ENCODE peak calls at places on chromosome 13, in five cellular contexts. E, A, K, X and S are unnamed samples.

GRCh38 chr13:106155411-106155810 is 380.1 kb downstream of the EFNB2 start:
- DNase-seq in E (no peak), A (no peak), K (no peak), X (no peak), S (no peak)

GRCh38 chr13:91329736-91330135 is 17.8 kb upstream of the MIR17HG start:
- DNase-seq in E (no peak), A (no peak), K (no peak), X (no peak), S (no peak)

GRCh38 chr13:23725922-23726321 is 155.7 kb downstream of the TNFRSF19 start:
- DNase-seq in E (no peak), A (no peak), K (no peak), X (no peak), S (no peak)

GRCh38 chr13:37621811-37622361 is 23.3 kb upstream of the POSTN start:
- DNase-seq in E (no peak), A (no peak), K (peak), X (no peak), S (peak)

GRCh38 chr13:51148223-51148951 is 37.3 kb upstream of the C13orf42 start:
- DNase-seq in E (no peak), A (no peak), K (no peak), X (peak), S (no peak)

GRCh38 chr13:35817642-35818576 is 313.3 kb downstream of the DCLK1 start:
- DNase-seq in E (no peak), A (no peak), K (peak), X (no peak), S (no peak)

GRCh38 chr13:49214917-49215376 is 5.2 kb upstream of the MLNR start:
- DNase-seq in E (no peak), A (peak), K (no peak), X (peak), S (peak)

GRCh38 chr13:34035676-34036325 is 217.9 kb downstream of the RFC3 start:
- DNase-seq in E (no peak), A (no peak), K (no peak), X (no peak), S (no peak)

GRCh38 chr13:30154931-30155330 is 152.4 kb downstream of the KATNAL1 start:
- DNase-seq in E (no peak), A (no peak), K (no peak), X (no peak), S (no peak)

GRCh38 chr13:95326695-95327094 is 25.4 kb upstream of the ABCC4 start:
- DNase-seq in E (no peak), A (no peak), K (no peak), X (no peak), S (no peak)

GRCh38 chr13:96089749-96090239 is at the start of gene HS6ST3:
- DNase-seq in E (no peak), A (no peak), K (no peak), X (no peak), S (no peak)

GRCh38 chr13:19150712-19151228 is 30.9 kb downstream of the TUBA3C start:
- DNase-seq in E (no peak), A (no peak), K (no peak), X (no peak), S (no peak)

GRCh38 chr13:46321494-46322225 is 65.4 kb downstream of the RUBCNL start:
- DNase-seq in E (no peak), A (no peak), K (peak), X (peak), S (peak)

GRCh38 chr13:39603424-39603947 is 493 bp upstream of the LHFPL6 start:
- DNase-seq in E (no peak), A (no peak), K (peak), X (peak), S (peak)

GRCh38 chr13:39602614-39603366 is at the start of gene LHFPL6:
- DNase-seq in E (peak), A (peak), K (peak), X (peak), S (peak)

GRCh38 chr13:39600766-39601165 is 2.2 kb downstream of the LHFPL6 start:
- DNase-seq in E (peak), A (no peak), K (peak), X (peak), S (no peak)

GRCh38 chr13:39601636-39602035 is 1.4 kb downstream of the LHFPL6 start:
- DNase-seq in E (no peak), A (no peak), K (no peak), X (no peak), S (no peak)

DNA sequence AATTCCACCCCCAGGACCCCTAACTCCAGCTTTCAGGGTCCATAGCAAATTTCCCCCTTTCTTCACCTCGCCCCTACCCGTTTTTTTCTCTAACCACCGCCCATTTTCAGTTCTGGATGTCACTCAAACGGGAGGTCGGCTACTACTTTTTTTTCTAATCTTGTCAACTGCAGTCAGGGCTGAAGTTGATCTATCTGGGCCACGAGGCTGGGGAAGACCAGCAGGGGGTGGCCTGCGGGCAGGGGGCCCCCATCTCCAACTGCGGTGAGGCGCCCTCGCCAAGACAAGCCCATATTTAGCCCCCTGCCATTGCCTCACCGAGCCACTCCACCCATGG is 748 bp downstream of the LHFPL6 start:
- DNase-seq in E (no peak), A (no peak), K (no peak), X (no peak), S (no peak)
- H3K4me3 ChIP-seq in E (peak), A (peak), K (peak), X (peak), S (peak)

DNA sequence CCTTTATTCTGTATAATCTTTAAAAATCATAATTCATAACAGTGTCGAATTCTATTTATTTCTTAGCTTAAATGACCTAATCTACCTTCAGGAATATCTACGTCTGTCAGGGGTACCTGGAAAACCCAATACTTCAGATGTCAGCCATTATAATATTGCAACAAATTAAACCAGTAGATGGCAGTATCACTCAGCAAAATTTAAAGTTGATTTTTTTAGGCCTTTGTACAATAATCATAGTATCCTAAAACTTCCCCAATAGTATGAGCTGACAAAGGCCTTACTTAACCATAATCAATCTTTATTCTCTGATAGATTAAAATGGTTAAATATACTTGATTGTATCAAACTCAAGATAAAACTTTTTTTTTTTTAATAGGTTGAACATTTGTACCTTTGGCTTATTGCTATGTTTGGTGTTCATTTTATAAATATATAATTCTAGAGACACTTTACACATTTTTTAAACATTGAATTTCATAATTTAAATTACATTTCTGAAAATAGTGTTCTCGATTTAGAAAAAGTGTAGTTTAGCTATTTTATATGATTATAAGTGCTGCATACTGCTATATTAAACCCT is 830.2 kb upstream of the SPRY2 start:
- DNase-seq in E (no peak), A (no peak), K (peak), X (no peak), S (no peak)
- TF ChIP-seq CTCF in E (no peak), A (peak), K (peak), X (no peak), S (peak)

GRCh38 chr13:98542568-98543379 is 34.1 kb downstream of the STK24 start:
- DNase-seq in E (no peak), A (no peak), K (no peak), X (no peak), S (peak)

GRCh38 chr13:98544105-98544710 is 32.7 kb downstream of the STK24 start:
- DNase-seq in E (no peak), A (no peak), K (no peak), X (no peak), S (no peak)

GRCh38 chr13:98541211-98541610 is 35.7 kb downstream of the STK24 start:
- DNase-seq in E (no peak), A (no peak), K (peak), X (no peak), S (peak)

GRCh38 chr13:98541701-98542203 is 35.2 kb downstream of the STK24 start:
- DNase-seq in E (no peak), A (no peak), K (peak), X (no peak), S (no peak)

GRCh38 chr13:98543380-98544104 is 33.4 kb downstream of the STK24 start:
- DNase-seq in E (no peak), A (no peak), K (no peak), X (no peak), S (no peak)
- H3K4me3 ChIP-seq in E (peak), A (peak), K (no peak), X (no peak), S (no peak)

DNA sequence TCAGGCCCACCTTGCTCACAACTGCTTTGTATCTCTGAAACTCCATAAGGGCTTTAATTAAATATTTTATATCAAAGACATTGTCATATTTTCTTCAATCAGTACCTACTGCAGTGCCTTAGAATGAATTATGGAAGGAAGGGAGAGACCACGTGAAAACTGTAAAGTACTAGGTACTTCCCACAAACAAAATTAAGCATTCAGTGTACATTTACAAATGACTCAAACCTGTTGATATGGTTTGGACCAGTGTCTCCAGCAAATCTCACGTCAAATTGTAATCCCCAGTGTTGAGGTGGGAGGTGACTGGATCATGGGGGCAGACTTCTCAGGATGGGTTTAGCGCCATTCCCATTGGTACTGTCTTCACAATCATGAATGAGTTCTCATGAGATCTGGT is 23.2 kb downstream of the KCTD12 start:
- DNase-seq in E (no peak), A (no peak), K (no peak), X (no peak), S (no peak)
- TF ChIP-seq CTCF in E (no peak), A (no peak), K (no peak), X (no peak), S (no peak)

GRCh38 chr13:20943519-20944012 is 41.0 kb upstream of the XPO4 start:
- DNase-seq in E (peak), A (peak), K (peak), X (peak), S (peak)
- H3K4me3 ChIP-seq in E (peak), A (peak), K (no peak), X (no peak), S (peak)

DNA sequence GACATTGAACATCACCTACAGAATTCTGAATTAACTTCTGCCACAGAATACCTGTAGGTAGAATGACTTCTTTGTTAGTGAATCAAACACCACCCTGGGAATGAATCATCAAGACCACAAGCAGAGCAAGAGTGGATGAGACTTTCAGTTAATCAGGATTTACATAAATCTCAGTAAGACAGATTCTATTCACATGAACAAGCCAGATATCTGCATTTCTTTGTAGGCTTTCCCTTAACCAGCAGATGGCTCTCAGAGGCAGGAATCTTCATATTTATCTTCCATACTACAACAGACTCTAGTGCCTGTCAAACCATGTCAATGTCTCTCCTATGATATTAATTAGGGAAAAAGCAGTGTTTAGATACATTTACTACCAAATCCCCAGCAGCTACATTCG is 412.1 kb downstream of the KLF12 start:
- DNase-seq in E (no peak), A (no peak), K (peak), X (no peak), S (peak)
- TF ChIP-seq CTCF in E (no peak), A (no peak), K (peak), X (no peak), S (peak)

GRCh38 chr13:111210945-111211469 is 95.9 kb downstream of the ARHGEF7 start:
- DNase-seq in E (no peak), A (no peak), K (no peak), X (no peak), S (peak)
- H3K4me3 ChIP-seq in E (no peak), A (no peak), K (no peak), X (no peak), S (peak)

DNA sequence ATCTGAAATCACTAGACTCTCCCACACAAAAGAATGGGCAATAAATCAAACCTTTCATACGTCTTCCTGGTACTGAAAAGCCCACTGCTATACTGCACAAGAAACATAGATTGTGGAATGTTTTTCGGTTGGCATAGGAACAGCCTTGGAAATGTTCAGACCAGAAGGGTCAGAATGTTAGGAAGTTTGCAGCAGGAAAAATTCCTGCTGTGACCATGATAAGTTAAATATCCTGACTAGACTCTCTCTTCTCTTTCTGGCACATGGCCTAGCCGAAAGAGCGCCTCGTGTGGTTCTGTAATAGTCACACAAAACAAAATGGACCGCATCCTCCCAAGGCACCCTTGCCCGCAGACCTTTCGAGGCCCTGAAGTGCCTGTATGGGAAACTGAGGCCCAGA is 427.2 kb downstream of the COG6 start:
- DNase-seq in E (no peak), A (no peak), K (peak), X (no peak), S (peak)
- TF ChIP-seq CTCF in E (no peak), A (no peak), K (peak), X (no peak), S (peak)